ENCODE peak calls at places on chromosomes 11 and 22, in eight cellular contexts. U, Y, B, O, G, E, J and Z are unnamed samples. For H3K27me3 and H3K4me1, the result is how much of the 10 kb centered on the place peaks cover.

GRCh38 chr22:33875316-33875715 is 45.0 kb downstream of the LARGE1 start:
- DNase-seq in B (no peak), O (no peak), E (no peak), G (no peak), Y (no peak), U (no peak), J (no peak), Z (no peak)

GRCh38 chr22:49820984-49821383 is 6.7 kb downstream of the BRD1 start:
- DNase-seq in E (no peak), O (no peak), B (no peak), U (no peak), J (no peak), G (no peak), Y (no peak), Z (no peak)

GRCh38 chr22:30422481-30423295 is 2.9 kb upstream of the MTFP1 start:
- DNase-seq in B (peak), E (peak), Y (peak), O (peak), G (peak), U (peak), J (peak), Z (peak)

GRCh38 chr22:43994006-43994405 is 30.1 kb upstream of the PARVB start:
- DNase-seq in J (no peak), B (peak), G (no peak), O (no peak), Y (no peak), E (no peak), U (no peak), Z (no peak)

GRCh38 chr11:17594686-17595192 is 47.7 kb downstream of the OTOG start:
- DNase-seq in B (peak), O (no peak), E (no peak), U (no peak), G (no peak), Y (no peak), J (no peak), Z (peak)

GRCh38 chr11:86874314-86875056 is 74.1 kb downstream of the PRSS23 start:
- DNase-seq in G (no peak), U (no peak), E (no peak), O (no peak), Y (no peak), B (no peak), J (no peak), Z (no peak)

GRCh38 chr11:83773950-83774880 is 488.0 kb upstream of the CCDC90B start:
- DNase-seq in J (no peak), O (no peak), B (no peak), Y (no peak), U (no peak), E (no peak), G (no peak), Z (no peak)

GRCh38 chr11:88206746-88207145 is 31.5 kb upstream of the RAB38 start:
- DNase-seq in Y (no peak), G (no peak), O (no peak), B (no peak), E (no peak), J (no peak), U (no peak), Z (no peak)

GRCh38 chr11:109439684-109440083 is 17.7 kb downstream of the C11orf87 start:
- DNase-seq in G (no peak), B (no peak), E (no peak), U (no peak), Y (no peak), O (no peak), J (no peak), Z (no peak)
- H3K27me3 ChIP-seq in G (under half), B (under half), E (under half), U (under half), Y (under half), O (under half), J (under half), Z (under half)

GRCh38 chr11:78595431-78596130 is 20.9 kb upstream of the NARS2 start:
- DNase-seq in Y (no peak), E (no peak), G (no peak), O (no peak), J (no peak), U (no peak), B (no peak), Z (no peak)
- H3K27ac ChIP-seq in Y (no peak), E (no peak), G (no peak), O (no peak), J (no peak), U (no peak), B (no peak), Z (no peak)

GRCh38 chr11:61336171-61336935 is 3.3 kb downstream of the TKFC start:
- DNase-seq in B (peak), O (peak), J (peak), Y (peak), G (no peak), U (peak), E (peak), Z (peak)

GRCh38 chr11:61339490-61339878 is 6.5 kb downstream of the TKFC start:
- DNase-seq in E (no peak), J (no peak), Y (no peak), U (no peak), B (no peak), O (no peak), G (no peak), Z (no peak)

GRCh38 chr11:61335355-61335710 is 2.3 kb downstream of the TKFC start:
- DNase-seq in Y (no peak), O (no peak), G (no peak), J (no peak), U (no peak), B (no peak), E (no peak), Z (no peak)

GRCh38 chr11:61338783-61339489 is 5.9 kb downstream of the TKFC start:
- DNase-seq in J (no peak), E (no peak), Y (no peak), G (no peak), B (peak), O (no peak), U (no peak), Z (no peak)

DNA sequence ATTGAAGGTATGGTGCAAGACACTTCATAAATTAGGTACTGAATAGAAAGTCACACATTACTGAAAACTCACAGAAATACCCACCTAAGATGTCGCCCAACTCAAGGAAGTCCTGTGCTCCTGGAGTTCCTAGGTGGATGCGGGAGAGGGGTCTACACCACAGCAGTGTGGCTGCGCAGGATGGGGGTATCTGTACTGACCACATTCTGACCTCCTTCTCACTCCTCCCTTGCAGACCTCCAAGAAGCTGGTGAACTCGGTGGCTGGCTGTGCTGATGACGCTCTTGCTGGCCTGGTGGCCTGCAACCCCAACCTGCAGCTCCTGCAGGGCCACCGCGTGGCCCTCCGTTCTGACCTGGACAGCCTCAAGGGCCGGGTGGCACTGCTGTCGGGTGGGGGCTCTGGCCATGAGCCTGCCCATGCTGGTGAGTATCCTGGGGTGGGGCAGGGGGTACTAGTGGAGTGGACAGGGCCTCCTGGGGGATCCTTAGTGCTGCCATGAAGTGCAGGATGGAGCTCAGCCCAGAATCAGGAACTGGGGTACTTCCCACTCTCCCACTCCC is 4.8 kb downstream of the TKFC start:
- DNase-seq in E (no peak), Y (no peak), B (no peak), J (no peak), O (no peak), U (no peak), G (no peak), Z (no peak)
- H3K4me1 ChIP-seq in E (under half), Y (under half), B (under half), J (under half), O (under half), U (under half), G (under half), Z (under half)

GRCh38 chr11:45724145-45724544 is 58.7 kb upstream of the CHST1 start:
- DNase-seq in O (no peak), G (no peak), J (no peak), Y (no peak), B (no peak), U (no peak), E (no peak), Z (no peak)
- H3K27me3 ChIP-seq in O (under half), G (under half), J (under half), Y (under half), B (under half), U (under half), E (under half), Z (under half)

GRCh38 chr11:3344327-3344726 is 34.6 kb downstream of the ZNF195 start:
- DNase-seq in E (no peak), Y (no peak), U (no peak), J (no peak), B (no peak), G (no peak), O (no peak), Z (no peak)

GRCh38 chr11:3341298-3341697 is 37.6 kb downstream of the ZNF195 start:
- DNase-seq in G (no peak), J (peak), Y (peak), B (no peak), O (peak), U (peak), E (peak), Z (peak)

GRCh38 chr11:3344775-3345174 is 34.2 kb downstream of the ZNF195 start:
- DNase-seq in E (no peak), U (no peak), B (no peak), Y (no peak), O (no peak), G (no peak), J (no peak), Z (no peak)

GRCh38 chr11:3340025-3340424 is 38.9 kb downstream of the ZNF195 start:
- DNase-seq in J (no peak), U (no peak), E (no peak), O (no peak), G (no peak), B (no peak), Y (no peak), Z (no peak)

GRCh38 chr11:3338569-3339565 is 40.1 kb downstream of the ZNF195 start:
- DNase-seq in Y (no peak), G (no peak), E (no peak), B (no peak), O (no peak), J (no peak), U (no peak), Z (no peak)
- H3K27ac ChIP-seq in Y (no peak), G (no peak), E (no peak), B (no peak), O (no peak), J (no peak), U (no peak), Z (no peak)